ENCODE peak calls at places on chromosomes 2 and 18, in seven cellular contexts. C is MCF 10A, L is WTC11, B is heart left ventricle, T is bronchial epithelial cell, D is GM23338, X is left lung. N is an unnamed sample.

GRCh38 chr2:59019551-59020164 is 778.5 kb upstream of the FANCL start:
- DNase-seq in X (no peak), C (no peak), T (no peak), B (no peak), D (no peak), L (no peak), N (no peak)

GRCh38 chr18:80229342-80229741 is 18.0 kb downstream of the PARD6G start:
- DNase-seq in L (no peak), C (no peak), B (no peak), X (no peak), T (no peak), D (no peak), N (peak; percentile 46)

GRCh38 chr2:85502720-85503119 is 36.2 kb upstream of the MAT2A start:
- DNase-seq in D (no peak), T (no peak), L (no peak), X (no peak), B (no peak), C (no peak), N (no peak)

GRCh38 chr2:47272031-47272864 is 117.1 kb upstream of the STPG4 start:
- DNase-seq in L (peak; percentile 85), T (no peak), D (peak; percentile 82), B (peak; percentile 84), C (peak; percentile 55), X (peak; percentile 74), N (peak; percentile 88)

GRCh38 chr2:217372794-217373193 is 512.9 kb upstream of the TNP1 start:
- DNase-seq in D (no peak), C (no peak), L (no peak), B (no peak), T (no peak), X (no peak), N (no peak)

GRCh38 chr2:33810046-33810835 is 211.1 kb upstream of the FAM98A start:
- DNase-seq in D (no peak), B (no peak), L (no peak), C (peak; percentile 66), X (no peak), T (peak; percentile 14), N (no peak)

GRCh38 chr2:10434885-10435419 is 13.2 kb downstream of the ODC1 start:
- DNase-seq in X (peak; percentile 73), D (peak; percentile 88), C (peak; percentile 81), T (no peak), B (peak; percentile 75), L (peak; percentile 84), N (peak; percentile 94)

GRCh38 chr2:80303825-80304521 is 579 bp downstream of the LRRTM1 start:
- DNase-seq in C (no peak), B (no peak), X (no peak), D (peak; percentile 69), T (no peak), L (peak; percentile 58), N (no peak)

GRCh38 chr2:241272298-241272721 is 43.2 kb downstream of the HDLBP start:
- DNase-seq in B (peak; percentile 62), T (no peak), D (peak; percentile 60), X (peak; percentile 47), L (peak; percentile 40), C (no peak), N (no peak)

GRCh38 chr18:50004013-50004412 is 190.7 kb upstream of the ACAA2 start:
- DNase-seq in T (no peak), D (no peak), X (no peak), C (no peak), L (no peak), B (no peak), N (no peak)

GRCh38 chr2:240168041-240168440 is 27.6 kb upstream of the OTOS start:
- DNase-seq in L (no peak), B (no peak), C (no peak), D (no peak), X (no peak), T (no peak), N (no peak)

GRCh38 chr2:172600644-172601043 is 44.8 kb downstream of the PDK1 start:
- DNase-seq in L (no peak), C (no peak), X (no peak), T (no peak), B (no peak), D (no peak), N (no peak)

GRCh38 chr2:172609488-172609887 is 53.6 kb downstream of the PDK1 start:
- DNase-seq in T (no peak), X (no peak), L (no peak), B (no peak), D (no peak), C (no peak), N (no peak)

GRCh38 chr2:172607379-172607928 is 51.6 kb downstream of the PDK1 start:
- DNase-seq in L (no peak), T (no peak), B (no peak), D (no peak), X (no peak), C (no peak), N (no peak)

GRCh38 chr2:172606285-172606684 is 50.4 kb downstream of the PDK1 start:
- DNase-seq in X (no peak), C (no peak), B (no peak), D (no peak), T (no peak), L (no peak), N (no peak)
- TF ChIP-seq CTCF in X (no peak), C (no peak), B (no peak), D (no peak), T (no peak), L (no peak), N (no peak)

GRCh38 chr18:34159691-34160185 is 65.0 kb downstream of the NOL4 start:
- DNase-seq in L (no peak), D (no peak), X (no peak), C (no peak), B (no peak), T (no peak), N (no peak)

GRCh38 chr18:34153711-34154110 is 71.0 kb downstream of the NOL4 start:
- DNase-seq in B (no peak), D (no peak), C (peak; percentile 21), X (no peak), L (no peak), T (peak; percentile 12), N (no peak)

DNA sequence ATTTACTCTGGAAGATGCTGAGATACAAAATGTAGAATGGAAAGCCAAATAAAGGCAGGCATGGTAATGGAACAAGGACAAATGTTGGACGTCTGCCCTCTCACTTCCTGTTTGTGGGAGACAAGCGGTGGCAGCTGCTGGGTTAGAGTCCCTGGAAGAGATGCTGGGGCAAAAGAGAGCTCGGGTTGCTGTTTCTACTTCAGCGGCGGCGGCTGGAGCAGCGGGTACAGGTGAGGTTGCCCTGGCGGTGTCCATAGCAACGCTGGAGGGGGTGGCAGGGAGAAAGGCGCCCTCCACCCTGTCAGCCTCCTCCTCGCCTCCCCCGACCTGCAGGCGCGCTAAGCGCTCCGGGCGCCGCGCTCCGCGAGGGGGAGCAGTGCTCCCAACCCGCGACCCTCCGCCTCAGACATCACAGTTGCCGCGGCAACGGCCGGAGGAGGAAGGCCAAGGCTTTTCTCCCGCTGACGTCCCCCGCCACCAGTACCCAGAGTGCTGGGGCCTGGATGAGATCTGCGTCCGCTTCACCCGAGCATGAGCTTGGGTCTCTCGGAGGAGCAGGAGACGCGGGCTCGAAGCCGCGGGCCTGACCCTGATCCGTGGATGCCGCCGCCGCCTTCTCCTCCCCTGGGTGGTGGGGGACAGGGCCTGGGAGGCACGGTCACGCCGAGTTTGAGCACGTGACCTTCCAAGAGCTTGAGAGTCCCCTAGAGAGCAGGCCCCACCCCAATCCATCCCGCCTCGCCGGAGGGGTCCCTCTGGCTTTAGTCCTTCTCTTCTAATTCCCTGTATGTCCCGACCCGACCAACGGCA is 65.6 kb downstream of the NOL4 start:
- DNase-seq in C (no peak), B (peak; percentile 19), X (peak; percentile 31), D (peak; percentile 96), T (no peak), L (peak; percentile 88), N (peak; percentile 86)
- TF ChIP-seq CTCF in C (no peak), B (peak; percentile 15), X (no peak), D (peak; percentile 81), T (no peak), L (no peak), N (peak; percentile 54)

DNA sequence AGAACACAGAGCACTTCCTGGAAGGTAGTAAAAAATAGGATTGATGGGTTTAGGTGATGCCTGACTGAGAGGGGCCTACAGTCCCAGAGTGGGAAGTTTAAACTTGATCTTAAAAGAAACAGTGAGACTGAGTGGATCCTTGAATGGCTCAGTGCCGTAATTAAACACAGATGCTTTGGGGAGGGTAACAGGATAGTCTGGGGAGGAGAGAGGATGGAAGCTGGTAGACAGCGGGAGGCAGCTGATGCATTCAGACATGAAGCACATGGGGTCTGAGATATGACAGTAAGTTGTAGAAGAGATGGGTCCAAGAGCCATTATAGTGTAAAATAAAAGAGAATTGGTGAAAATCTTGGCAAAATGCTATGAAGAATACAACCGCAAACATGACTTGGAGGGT is 54.4 kb downstream of the AOX1 start:
- DNase-seq in C (no peak), T (no peak), B (no peak), X (no peak), L (no peak), D (no peak), N (no peak)
- TF ChIP-seq CTCF in C (no peak), T (no peak), B (no peak), X (no peak), L (no peak), D (no peak), N (no peak)

DNA sequence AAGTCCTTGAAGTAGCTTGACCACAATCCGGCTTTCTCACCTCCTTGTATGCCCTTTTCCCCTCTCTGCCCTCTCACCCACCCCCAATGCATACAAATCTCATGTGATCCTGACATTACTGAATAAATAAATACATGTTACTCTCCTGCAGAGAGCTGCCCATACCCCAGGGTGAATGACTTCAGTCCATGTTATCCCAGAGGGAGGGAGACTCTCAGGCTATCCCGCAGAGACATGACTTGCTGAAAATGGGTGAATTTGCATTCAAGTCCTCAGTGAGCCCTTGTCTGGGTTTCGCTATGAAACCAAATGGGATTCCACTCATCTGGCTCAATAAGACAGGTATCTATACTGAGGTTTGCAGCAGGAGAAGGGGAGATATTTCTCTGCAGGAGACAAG is 168.5 kb downstream of the FHOD3 start:
- DNase-seq in C (no peak), L (no peak), X (no peak), D (no peak), T (no peak), B (no peak), N (no peak)
- TF ChIP-seq CTCF in C (no peak), L (no peak), X (no peak), D (no peak), T (no peak), B (no peak), N (no peak)

GRCh38 chr18:422966-423365 is 77.5 kb downstream of the COLEC12 start:
- DNase-seq in L (no peak), C (no peak), X (no peak), B (no peak), D (no peak), T (no peak), N (no peak)
- TF ChIP-seq CTCF in L (no peak), C (no peak), X (no peak), B (no peak), D (no peak), T (no peak), N (no peak)